ENCODE peak calls at places on chromosomes 5 and 9, in five cellular contexts. M is endodermal cell, E is AG09319, B is nephron progenitor cell, J is activated B cell treated with CpG ODN at 0.5 μM for 24 hours. T is an unnamed sample.

GRCh38 chr5:127846884-127847283 is 143.7 kb downstream of the CCDC192 start:
- DNase-seq in M (no peak), E (no peak), B (no peak), J (no peak), T (no peak)

GRCh38 chr5:143244000-143244736 is 159.3 kb downstream of the NR3C1 start:
- DNase-seq in M (no peak), E (peak), B (no peak), J (no peak), T (no peak)

GRCh38 chr5:154712518-154713437 is 42.4 kb upstream of the LARP1 start:
- DNase-seq in M (peak), E (no peak), B (no peak), J (no peak), T (no peak)

GRCh38 chr9:6239048-6239461 is 23.4 kb downstream of the IL33 start:
- DNase-seq in M (no peak), E (no peak), B (no peak), J (no peak), T (no peak)

GRCh38 chr5:157516016-157516415 is 56.0 kb downstream of the NIPAL4 start:
- DNase-seq in M (no peak), E (no peak), B (peak), J (no peak), T (no peak)

GRCh38 chr9:15225564-15226126 is 81.4 kb downstream of the TTC39B start:
- DNase-seq in M (no peak), E (no peak), B (no peak), J (no peak), T (no peak)

GRCh38 chr9:121790841-121791240 is 139.4 kb downstream of the DAB2IP start:
- DNase-seq in M (no peak), E (no peak), B (no peak), J (no peak), T (no peak)

GRCh38 chr5:95358858-95359257 is 32.3 kb upstream of the FAM81B start:
- DNase-seq in M (no peak), E (no peak), B (no peak), J (no peak), T (no peak)

GRCh38 chr5:61408476-61409168 is 76.6 kb downstream of the ZSWIM6 start:
- DNase-seq in M (peak), E (peak), B (peak), J (peak), T (peak)
- TF ChIP-seq CTCF in M (no peak), E (no peak), B (no peak), J (no peak), T (no peak)

GRCh38 chr9:103867886-103868285 is 226.2 kb upstream of the SMC2 start:
- DNase-seq in M (no peak), E (no peak), B (no peak), J (no peak), T (no peak)

GRCh38 chr9:103872811-103873210 is 221.3 kb upstream of the SMC2 start:
- DNase-seq in M (no peak), E (no peak), B (no peak), J (no peak), T (no peak)
- TF ChIP-seq CTCF in M (peak), E (no peak), B (no peak), J (no peak), T (no peak)

DNA sequence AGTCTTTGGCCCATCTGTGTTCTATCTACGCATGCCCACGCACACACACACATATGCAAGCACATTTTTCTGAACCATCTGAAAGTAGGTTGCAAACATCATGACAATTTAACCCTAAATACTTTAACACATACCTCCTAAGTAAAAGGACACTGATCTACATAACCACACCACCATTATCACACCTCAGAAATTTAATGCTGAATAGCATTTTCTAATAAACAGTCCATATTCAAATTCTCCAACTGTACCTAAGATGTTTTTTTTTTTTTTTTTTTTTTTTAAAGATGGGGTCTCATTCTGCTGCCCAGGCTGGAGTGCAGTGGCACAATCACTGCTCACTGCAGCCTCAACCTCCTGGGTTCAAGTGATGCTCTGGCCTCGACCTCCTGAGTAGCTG is 35.5 kb downstream of the DDX31 start:
- DNase-seq in M (no peak), E (no peak), B (no peak), J (no peak), T (no peak)
- TF ChIP-seq CTCF in M (no peak), E (no peak), B (no peak), J (no peak), T (no peak)

DNA sequence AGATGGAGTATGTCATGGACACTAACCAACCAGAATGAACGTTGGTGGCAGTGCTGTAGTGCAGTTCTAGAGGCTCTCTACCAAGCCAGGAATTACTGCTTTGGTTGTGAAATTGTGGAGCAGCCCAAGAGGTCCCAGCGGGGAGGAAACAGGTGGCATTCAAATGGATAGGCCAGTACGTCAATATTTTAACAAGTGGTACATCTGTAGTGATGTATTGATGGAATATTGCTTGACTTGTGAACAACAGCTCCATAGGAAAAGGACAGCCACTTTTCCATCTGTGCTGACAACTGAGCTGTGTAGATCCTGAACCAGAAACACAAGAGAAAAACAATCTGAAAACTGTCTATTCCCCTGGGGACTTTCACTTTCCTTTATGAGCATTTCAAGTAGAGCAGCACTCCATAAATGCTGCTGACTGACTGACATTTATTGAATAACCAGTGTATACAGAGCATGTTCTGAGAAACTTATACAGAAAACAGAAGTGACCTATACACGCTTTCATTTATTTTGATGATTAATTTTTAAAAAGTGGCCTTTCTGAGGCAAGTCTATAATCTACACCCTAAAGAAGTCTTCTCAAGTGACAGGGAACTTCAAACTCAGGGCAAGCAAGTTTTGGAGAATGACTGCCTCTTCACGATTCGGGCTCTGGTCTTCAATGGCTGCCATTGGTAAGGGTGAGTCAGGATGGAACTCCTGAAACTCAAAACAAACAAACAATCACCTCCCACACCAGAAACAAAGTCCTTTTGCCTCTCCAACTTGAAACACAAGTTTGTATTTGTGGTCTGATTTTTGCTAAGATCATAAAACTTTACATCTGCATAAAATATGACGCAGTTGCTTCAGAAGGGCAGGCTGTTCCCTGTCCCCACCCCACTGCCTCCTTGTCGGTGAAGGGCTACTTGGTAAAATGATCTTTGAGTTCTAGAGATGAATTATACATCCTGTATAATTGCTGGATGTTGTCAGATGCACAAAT is 362.4 kb downstream of the NDUFS4 start:
- DNase-seq in M (no peak), E (no peak), B (no peak), J (no peak), T (no peak)
- TF ChIP-seq CTCF in M (no peak), E (no peak), B (no peak), J (no peak), T (no peak)

DNA sequence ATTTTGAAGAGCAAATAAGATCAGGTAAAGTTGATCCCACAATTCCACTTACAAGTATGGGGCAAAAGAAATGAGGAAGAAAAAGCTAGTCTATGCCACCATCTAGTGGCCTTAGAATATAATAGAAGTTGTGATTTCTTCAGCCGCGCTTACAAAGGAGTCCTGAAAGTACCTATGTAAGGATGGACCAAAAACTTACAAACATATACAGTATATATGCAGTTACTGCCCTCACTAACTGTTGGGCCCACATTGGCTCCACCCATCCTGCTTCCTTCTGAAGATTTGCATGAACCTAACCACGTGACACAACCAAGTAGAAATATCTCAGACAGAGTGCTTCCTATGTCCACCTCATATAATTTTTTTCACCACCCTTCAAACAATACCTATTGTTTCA is 11.7 kb upstream of the OR13D1 start:
- DNase-seq in M (no peak), E (peak), B (peak), J (no peak), T (no peak)
- TF ChIP-seq CTCF in M (peak), E (peak), B (peak), J (no peak), T (peak)

GRCh38 chr5:113686599-113686998 is 173.1 kb downstream of the YTHDC2 start:
- DNase-seq in M (no peak), E (no peak), B (no peak), J (no peak), T (no peak)

GRCh38 chr5:113678924-113679575 is 165.6 kb downstream of the YTHDC2 start:
- DNase-seq in M (peak), E (no peak), B (peak), J (no peak), T (no peak)

GRCh38 chr5:113683211-113683610 is 169.7 kb downstream of the YTHDC2 start:
- DNase-seq in M (peak), E (no peak), B (no peak), J (no peak), T (no peak)

GRCh38 chr5:113680534-113680933 is 167.0 kb downstream of the YTHDC2 start:
- DNase-seq in M (no peak), E (no peak), B (no peak), J (no peak), T (no peak)

DNA sequence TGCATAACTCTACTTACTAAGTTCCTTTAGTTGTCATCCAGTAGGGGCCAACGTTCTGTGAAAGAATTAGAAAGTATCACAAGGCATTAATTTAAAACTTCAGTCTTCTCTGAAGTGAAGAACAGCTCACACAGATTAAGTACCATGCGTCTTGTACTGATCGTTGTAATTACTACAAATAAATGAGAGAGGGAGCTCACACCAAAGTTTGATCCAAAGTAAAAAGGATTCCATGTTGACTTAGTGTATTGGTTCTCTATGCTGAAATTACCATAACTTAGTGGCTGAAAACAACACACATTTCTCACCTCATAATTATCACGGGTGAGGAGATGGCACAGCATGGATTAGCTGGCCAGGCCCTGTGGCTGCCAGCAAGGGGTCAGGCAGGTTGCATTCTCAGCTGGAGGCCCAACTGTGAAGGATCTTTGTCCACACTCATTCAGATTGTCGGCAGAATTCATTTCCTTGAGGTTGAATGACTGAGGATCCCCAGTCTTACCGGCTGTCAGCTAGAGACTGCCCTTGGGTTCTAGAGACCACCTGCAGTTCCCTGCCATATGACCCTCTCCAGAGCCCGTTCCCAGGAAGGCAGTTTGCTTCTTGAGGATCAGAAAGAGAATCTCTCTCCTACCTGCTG is 169.1 kb downstream of the YTHDC2 start:
- DNase-seq in M (peak), E (no peak), B (no peak), J (no peak), T (no peak)
- TF ChIP-seq CTCF in M (peak), E (no peak), B (no peak), J (no peak), T (peak)

DNA sequence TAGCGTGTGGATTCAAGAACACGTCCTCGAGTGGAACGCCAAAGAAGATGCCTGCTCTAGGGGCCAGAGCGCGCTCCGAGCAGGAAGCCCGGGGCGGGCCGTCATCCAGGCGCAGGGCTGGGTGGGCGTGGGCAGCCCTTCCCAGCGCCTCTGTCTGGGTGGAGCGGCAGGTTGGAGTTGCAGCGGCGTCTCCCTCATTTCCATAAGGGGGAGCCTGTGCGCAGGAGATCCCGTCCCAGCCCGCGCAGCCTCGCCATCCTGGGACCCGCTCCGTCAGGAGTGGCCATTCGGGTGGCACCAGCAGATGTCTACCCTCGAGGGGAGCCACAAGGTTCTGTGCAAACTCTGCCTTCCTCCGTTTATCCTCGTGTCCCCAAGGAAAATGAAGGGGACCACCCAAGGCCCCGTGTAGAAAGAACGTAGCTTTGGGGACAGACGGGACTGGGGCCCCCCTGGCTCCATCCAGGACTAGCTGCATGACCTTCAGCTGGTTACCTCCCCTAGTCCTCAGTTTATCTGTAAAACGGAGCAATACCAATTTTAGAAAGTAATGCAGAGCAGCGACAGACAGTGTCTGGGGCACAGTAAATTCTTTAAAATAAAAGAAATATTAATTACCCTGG is 155.5 kb upstream of the SMIM23 start:
- DNase-seq in M (peak), E (no peak), B (peak), J (no peak), T (peak)
- TF ChIP-seq CTCF in M (peak), E (peak), B (peak), J (no peak), T (peak)

DNA sequence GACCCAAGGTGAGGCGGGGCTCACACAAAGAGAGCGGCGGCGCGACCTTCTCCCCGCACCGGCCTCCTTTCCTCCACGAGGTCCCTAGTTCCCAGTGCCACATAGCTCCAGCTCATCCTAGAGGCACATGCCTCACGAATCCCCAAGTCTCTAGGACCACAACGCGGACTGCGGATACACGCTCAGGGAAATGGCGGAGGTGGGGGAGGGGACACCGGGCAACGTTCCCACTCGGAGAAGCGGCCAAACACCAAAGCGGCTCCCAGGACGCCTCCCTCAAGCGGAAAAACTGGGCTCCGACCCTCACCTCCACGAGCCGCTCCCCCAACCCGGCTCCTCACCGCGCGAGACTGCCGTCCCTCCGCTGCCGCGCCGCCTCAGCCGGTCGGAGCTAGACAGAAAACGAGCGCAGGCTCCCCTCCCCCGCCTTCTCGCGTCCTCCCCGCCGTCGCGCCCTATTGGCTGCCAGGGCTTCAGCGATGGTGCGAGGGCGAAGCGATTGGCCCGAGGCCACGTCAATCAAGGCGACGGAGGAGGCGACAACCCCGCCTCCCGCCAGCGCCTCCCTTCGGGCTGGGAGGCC is at the start of gene HNRNPK:
- DNase-seq in M (peak), E (peak), B (peak), J (peak), T (peak)
- TF ChIP-seq CTCF in M (no peak), E (no peak), B (no peak), J (no peak), T (no peak)

T was measured in type B pancreatic cell.